ENCODE peak calls at places on chromosomes 2 and 18, in eight cellular contexts. One of them, this sample, is unnamed.

GRCh38 chr18:56402872-56403516 is 235.4 kb downstream of the TXNL1 start:
- DNase-seq in M059J: peak
- DNase-seq in SK-N-SH: no peak
- DNase-seq in NCI-H1694: no peak
- DNase-seq in ELR: peak
- DNase-seq in activated CD4-positive, CD25-positive, alpha-beta regulatory T cell: no peak
- DNase-seq in lower lobe of right lung: no peak
- DNase-seq in nucleus accumbens: no peak
- DNase-seq in this sample: no peak

GRCh38 chr2:98876741-98877140 is 59.3 kb downstream of the CRACDL start:
- DNase-seq in NCI-H1694: no peak
- DNase-seq in ELR: no peak
- DNase-seq in SK-N-SH: no peak
- DNase-seq in activated CD4-positive, CD25-positive, alpha-beta regulatory T cell: no peak
- DNase-seq in nucleus accumbens: no peak
- DNase-seq in M059J: no peak
- DNase-seq in lower lobe of right lung: no peak
- DNase-seq in this sample: no peak

GRCh38 chr2:28286678-28287077 is 106.0 kb upstream of the FOSL2 start:
- DNase-seq in lower lobe of right lung: no peak
- DNase-seq in M059J: no peak
- DNase-seq in SK-N-SH: no peak
- DNase-seq in nucleus accumbens: no peak
- DNase-seq in NCI-H1694: no peak
- DNase-seq in activated CD4-positive, CD25-positive, alpha-beta regulatory T cell: no peak
- DNase-seq in ELR: peak
- DNase-seq in this sample: no peak

GRCh38 chr2:100692381-100692780 is 127.6 kb upstream of the NPAS2 start:
- DNase-seq in activated CD4-positive, CD25-positive, alpha-beta regulatory T cell: no peak
- DNase-seq in NCI-H1694: no peak
- DNase-seq in nucleus accumbens: no peak
- DNase-seq in M059J: peak
- DNase-seq in SK-N-SH: no peak
- DNase-seq in ELR: peak
- DNase-seq in lower lobe of right lung: no peak
- DNase-seq in this sample: no peak

GRCh38 chr2:62725712-62726055 is 20.2 kb downstream of the EHBP1 start:
- DNase-seq in M059J: no peak
- DNase-seq in SK-N-SH: no peak
- DNase-seq in activated CD4-positive, CD25-positive, alpha-beta regulatory T cell: no peak
- DNase-seq in NCI-H1694: no peak
- DNase-seq in nucleus accumbens: no peak
- DNase-seq in ELR: no peak
- DNase-seq in lower lobe of right lung: no peak
- DNase-seq in this sample: no peak

GRCh38 chr2:132275396-132275795 is 113.6 kb upstream of the ANKRD30BL start:
- DNase-seq in nucleus accumbens: no peak
- DNase-seq in SK-N-SH: no peak
- DNase-seq in NCI-H1694: no peak
- DNase-seq in lower lobe of right lung: no peak
- DNase-seq in M059J: no peak
- DNase-seq in activated CD4-positive, CD25-positive, alpha-beta regulatory T cell: no peak
- DNase-seq in ELR: no peak
- DNase-seq in this sample: no peak

GRCh38 chr2:54469484-54470053 is 13.4 kb downstream of the SPTBN1 start:
- DNase-seq in ELR: no peak
- DNase-seq in nucleus accumbens: no peak
- DNase-seq in NCI-H1694: no peak
- DNase-seq in SK-N-SH: peak
- DNase-seq in activated CD4-positive, CD25-positive, alpha-beta regulatory T cell: no peak
- DNase-seq in M059J: peak
- DNase-seq in lower lobe of right lung: no peak
- DNase-seq in this sample: no peak

GRCh38 chr2:27105981-27106380 is 12.9 kb downstream of the CGREF1 start:
- DNase-seq in NCI-H1694: no peak
- DNase-seq in nucleus accumbens: no peak
- DNase-seq in ELR: no peak
- DNase-seq in lower lobe of right lung: no peak
- DNase-seq in activated CD4-positive, CD25-positive, alpha-beta regulatory T cell: no peak
- DNase-seq in M059J: no peak
- DNase-seq in SK-N-SH: no peak
- DNase-seq in this sample: no peak

GRCh38 chr2:26184555-26185303 is 11.8 kb downstream of the GAREM2 start:
- DNase-seq in lower lobe of right lung: peak
- DNase-seq in NCI-H1694: no peak
- DNase-seq in nucleus accumbens: no peak
- DNase-seq in M059J: no peak
- DNase-seq in ELR: no peak
- DNase-seq in SK-N-SH: peak
- DNase-seq in activated CD4-positive, CD25-positive, alpha-beta regulatory T cell: peak
- DNase-seq in this sample: peak

GRCh38 chr18:33184918-33185317 is 255.6 kb downstream of the CCDC178 start:
- DNase-seq in NCI-H1694: no peak
- DNase-seq in nucleus accumbens: no peak
- DNase-seq in activated CD4-positive, CD25-positive, alpha-beta regulatory T cell: no peak
- DNase-seq in lower lobe of right lung: no peak
- DNase-seq in ELR: no peak
- DNase-seq in SK-N-SH: no peak
- DNase-seq in M059J: no peak
- DNase-seq in this sample: no peak

GRCh38 chr2:63861220-63861822 is 19.6 kb downstream of the UGP2 start:
- DNase-seq in NCI-H1694: peak
- DNase-seq in activated CD4-positive, CD25-positive, alpha-beta regulatory T cell: peak
- DNase-seq in SK-N-SH: peak
- DNase-seq in ELR: peak
- DNase-seq in M059J: peak
- DNase-seq in lower lobe of right lung: no peak
- DNase-seq in nucleus accumbens: no peak
- DNase-seq in this sample: peak

GRCh38 chr2:10405441-10405840 is 42.7 kb downstream of the ODC1 start:
- DNase-seq in activated CD4-positive, CD25-positive, alpha-beta regulatory T cell: no peak
- DNase-seq in NCI-H1694: no peak
- DNase-seq in SK-N-SH: peak
- DNase-seq in nucleus accumbens: peak
- DNase-seq in lower lobe of right lung: peak
- DNase-seq in M059J: peak
- DNase-seq in ELR: peak
- DNase-seq in this sample: peak

GRCh38 chr2:206275274-206276160 is 1.1 kb downstream of the ZDBF2 start:
- DNase-seq in NCI-H1694: peak
- DNase-seq in SK-N-SH: peak
- DNase-seq in M059J: peak
- DNase-seq in ELR: peak
- DNase-seq in nucleus accumbens: no peak
- DNase-seq in lower lobe of right lung: no peak
- DNase-seq in activated CD4-positive, CD25-positive, alpha-beta regulatory T cell: no peak
- DNase-seq in this sample: no peak

GRCh38 chr2:98556634-98557033 is 51.7 kb downstream of the COA5 start:
- DNase-seq in nucleus accumbens: no peak
- DNase-seq in NCI-H1694: no peak
- DNase-seq in lower lobe of right lung: no peak
- DNase-seq in SK-N-SH: no peak
- DNase-seq in activated CD4-positive, CD25-positive, alpha-beta regulatory T cell: no peak
- DNase-seq in M059J: no peak
- DNase-seq in ELR: no peak
- DNase-seq in this sample: no peak

GRCh38 chr2:190320696-190321095 is 1.1 kb upstream of the HIBCH start:
- DNase-seq in ELR: no peak
- DNase-seq in nucleus accumbens: no peak
- DNase-seq in NCI-H1694: no peak
- DNase-seq in lower lobe of right lung: no peak
- DNase-seq in SK-N-SH: no peak
- DNase-seq in M059J: no peak
- DNase-seq in activated CD4-positive, CD25-positive, alpha-beta regulatory T cell: no peak
- DNase-seq in this sample: no peak

GRCh38 chr2:104818249-104818648 is 35.7 kb upstream of the POU3F3 start:
- DNase-seq in lower lobe of right lung: no peak
- DNase-seq in M059J: no peak
- DNase-seq in activated CD4-positive, CD25-positive, alpha-beta regulatory T cell: no peak
- DNase-seq in ELR: no peak
- DNase-seq in SK-N-SH: no peak
- DNase-seq in NCI-H1694: no peak
- DNase-seq in nucleus accumbens: no peak
- DNase-seq in this sample: no peak

GRCh38 chr2:172806426-172807008 is 70.9 kb downstream of the RAPGEF4 start:
- DNase-seq in NCI-H1694: peak
- DNase-seq in activated CD4-positive, CD25-positive, alpha-beta regulatory T cell: no peak
- DNase-seq in lower lobe of right lung: no peak
- DNase-seq in SK-N-SH: peak
- DNase-seq in M059J: peak
- DNase-seq in ELR: peak
- DNase-seq in nucleus accumbens: no peak
- DNase-seq in this sample: no peak

GRCh38 chr18:70216788-70217187 is 11.3 kb upstream of the RTTN start:
- DNase-seq in M059J: no peak
- DNase-seq in nucleus accumbens: no peak
- DNase-seq in SK-N-SH: no peak
- DNase-seq in NCI-H1694: no peak
- DNase-seq in activated CD4-positive, CD25-positive, alpha-beta regulatory T cell: no peak
- DNase-seq in ELR: no peak
- DNase-seq in lower lobe of right lung: no peak
- DNase-seq in this sample: no peak

GRCh38 chr2:199979841-199980628 is 24.7 kb downstream of the MAIP1 start:
- DNase-seq in SK-N-SH: peak
- DNase-seq in ELR: peak
- DNase-seq in lower lobe of right lung: peak
- DNase-seq in M059J: peak
- DNase-seq in NCI-H1694: peak
- DNase-seq in nucleus accumbens: peak
- DNase-seq in activated CD4-positive, CD25-positive, alpha-beta regulatory T cell: peak
- DNase-seq in this sample: peak

GRCh38 chr2:9238927-9239326 is 32.3 kb downstream of the ASAP2 start:
- DNase-seq in NCI-H1694: peak
- DNase-seq in M059J: no peak
- DNase-seq in nucleus accumbens: no peak
- DNase-seq in SK-N-SH: peak
- DNase-seq in ELR: no peak
- DNase-seq in lower lobe of right lung: no peak
- DNase-seq in activated CD4-positive, CD25-positive, alpha-beta regulatory T cell: no peak
- DNase-seq in this sample: no peak

GRCh38 chr18:48122376-48122775 is 191.9 kb upstream of the SMAD2 start:
- DNase-seq in M059J: no peak
- DNase-seq in activated CD4-positive, CD25-positive, alpha-beta regulatory T cell: no peak
- DNase-seq in SK-N-SH: no peak
- DNase-seq in ELR: no peak
- DNase-seq in NCI-H1694: no peak
- DNase-seq in lower lobe of right lung: no peak
- DNase-seq in nucleus accumbens: no peak
- DNase-seq in this sample: no peak

GRCh38 chr2:219125886-219126270 is 34.7 kb downstream of the NHEJ1 start:
- DNase-seq in activated CD4-positive, CD25-positive, alpha-beta regulatory T cell: no peak
- DNase-seq in SK-N-SH: no peak
- DNase-seq in ELR: no peak
- DNase-seq in lower lobe of right lung: no peak
- DNase-seq in NCI-H1694: no peak
- DNase-seq in M059J: peak
- DNase-seq in nucleus accumbens: no peak
- DNase-seq in this sample: no peak

GRCh38 chr18:61435064-61435652 is 101.9 kb downstream of the CDH20 start:
- DNase-seq in NCI-H1694: no peak
- DNase-seq in M059J: peak
- DNase-seq in activated CD4-positive, CD25-positive, alpha-beta regulatory T cell: no peak
- DNase-seq in SK-N-SH: peak
- DNase-seq in nucleus accumbens: no peak
- DNase-seq in ELR: peak
- DNase-seq in lower lobe of right lung: no peak
- DNase-seq in this sample: no peak

GRCh38 chr18:51666717-51667320 is 469.3 kb upstream of the MEX3C start:
- DNase-seq in SK-N-SH: peak
- DNase-seq in ELR: no peak
- DNase-seq in M059J: peak
- DNase-seq in nucleus accumbens: peak
- DNase-seq in activated CD4-positive, CD25-positive, alpha-beta regulatory T cell: no peak
- DNase-seq in lower lobe of right lung: no peak
- DNase-seq in NCI-H1694: peak
- DNase-seq in this sample: no peak

GRCh38 chr2:182229288-182229687 is 197.5 kb downstream of the PDE1A start:
- DNase-seq in nucleus accumbens: no peak
- DNase-seq in lower lobe of right lung: no peak
- DNase-seq in ELR: peak
- DNase-seq in NCI-H1694: no peak
- DNase-seq in SK-N-SH: no peak
- DNase-seq in M059J: peak
- DNase-seq in activated CD4-positive, CD25-positive, alpha-beta regulatory T cell: no peak
- DNase-seq in this sample: no peak

GRCh38 chr2:232013701-232014353 is 52.3 kb downstream of the DIS3L2 start:
- DNase-seq in NCI-H1694: no peak
- DNase-seq in nucleus accumbens: no peak
- DNase-seq in activated CD4-positive, CD25-positive, alpha-beta regulatory T cell: no peak
- DNase-seq in lower lobe of right lung: no peak
- DNase-seq in M059J: peak
- DNase-seq in ELR: peak
- DNase-seq in SK-N-SH: peak
- DNase-seq in this sample: no peak

GRCh38 chr2:236246711-236247246 is 17.4 kb downstream of the ASB18 start:
- DNase-seq in lower lobe of right lung: no peak
- DNase-seq in ELR: no peak
- DNase-seq in SK-N-SH: no peak
- DNase-seq in activated CD4-positive, CD25-positive, alpha-beta regulatory T cell: no peak
- DNase-seq in nucleus accumbens: no peak
- DNase-seq in NCI-H1694: no peak
- DNase-seq in M059J: no peak
- DNase-seq in this sample: no peak

GRCh38 chr18:77129150-77129551 is 3.4 kb downstream of the MBP start:
- DNase-seq in ELR: peak
- DNase-seq in M059J: peak
- DNase-seq in lower lobe of right lung: no peak
- DNase-seq in nucleus accumbens: no peak
- DNase-seq in SK-N-SH: no peak
- DNase-seq in NCI-H1694: no peak
- DNase-seq in activated CD4-positive, CD25-positive, alpha-beta regulatory T cell: no peak
- DNase-seq in this sample: peak

GRCh38 chr18:34543356-34543755 is 166.7 kb upstream of the DTNA start:
- DNase-seq in SK-N-SH: no peak
- DNase-seq in activated CD4-positive, CD25-positive, alpha-beta regulatory T cell: no peak
- DNase-seq in nucleus accumbens: no peak
- DNase-seq in NCI-H1694: no peak
- DNase-seq in ELR: no peak
- DNase-seq in M059J: no peak
- DNase-seq in lower lobe of right lung: no peak
- DNase-seq in this sample: no peak

GRCh38 chr2:10019174-10019971 is 24.0 kb upstream of the KLF11 start:
- DNase-seq in M059J: no peak
- DNase-seq in NCI-H1694: no peak
- DNase-seq in ELR: no peak
- DNase-seq in SK-N-SH: no peak
- DNase-seq in nucleus accumbens: no peak
- DNase-seq in activated CD4-positive, CD25-positive, alpha-beta regulatory T cell: no peak
- DNase-seq in lower lobe of right lung: peak
- DNase-seq in this sample: no peak

GRCh38 chr2:112138143-112139032 is at the start of gene FBLN7:
- DNase-seq in SK-N-SH: peak
- DNase-seq in lower lobe of right lung: no peak
- DNase-seq in M059J: peak
- DNase-seq in NCI-H1694: peak
- DNase-seq in ELR: peak
- DNase-seq in nucleus accumbens: no peak
- DNase-seq in activated CD4-positive, CD25-positive, alpha-beta regulatory T cell: no peak
- DNase-seq in this sample: no peak

GRCh38 chr18:3624818-3625716 is 175.1 kb downstream of the TGIF1 start:
- DNase-seq in NCI-H1694: no peak
- DNase-seq in nucleus accumbens: no peak
- DNase-seq in ELR: peak
- DNase-seq in SK-N-SH: no peak
- DNase-seq in activated CD4-positive, CD25-positive, alpha-beta regulatory T cell: no peak
- DNase-seq in M059J: peak
- DNase-seq in lower lobe of right lung: no peak
- DNase-seq in this sample: no peak

GRCh38 chr2:134406311-134406710 is 152.4 kb downstream of the MGAT5 start:
- DNase-seq in NCI-H1694: no peak
- DNase-seq in SK-N-SH: no peak
- DNase-seq in activated CD4-positive, CD25-positive, alpha-beta regulatory T cell: no peak
- DNase-seq in M059J: no peak
- DNase-seq in ELR: no peak
- DNase-seq in lower lobe of right lung: no peak
- DNase-seq in nucleus accumbens: no peak
- DNase-seq in this sample: no peak

GRCh38 chr2:172198908-172199307 is 96.2 kb upstream of the DLX2 start:
- DNase-seq in activated CD4-positive, CD25-positive, alpha-beta regulatory T cell: no peak
- DNase-seq in NCI-H1694: no peak
- DNase-seq in nucleus accumbens: no peak
- DNase-seq in SK-N-SH: no peak
- DNase-seq in ELR: no peak
- DNase-seq in M059J: peak
- DNase-seq in lower lobe of right lung: no peak
- DNase-seq in this sample: no peak

This sample was measured in uterus.